ENCODE peak calls at places on chromosome 7, in nine cellular contexts. X, H, J, S, R, D, V, G and M are unnamed samples.

GRCh38 chr7:67413670-67414069 is 417.0 kb downstream of the TYW1 start:
- DNase-seq in X (no peak), H (peak; percentile 61), J (no peak), S (no peak), R (no peak), D (no peak), V (no peak), G (no peak), M (no peak)

GRCh38 chr7:79293655-79294142 is 159.8 kb downstream of the MAGI2 start:
- DNase-seq in X (peak; percentile 85), H (no peak), J (peak; percentile 80), S (peak; percentile 60), R (peak; percentile 60), D (peak; percentile 32), V (no peak), G (no peak), M (no peak)

GRCh38 chr7:143901710-143902587 is at the start of gene TCAF1:
- DNase-seq in X (peak; percentile 92), H (peak; percentile 98), J (peak; percentile 94), S (peak; percentile 96), R (peak; percentile 96), D (peak; percentile 36), V (peak; percentile 98), G (peak; percentile 94), M (peak; percentile 96)

GRCh38 chr7:100693312-100694195 is 496 bp downstream of the GIGYF1 start:
- DNase-seq in X (no peak), H (peak; percentile 59), J (no peak), S (no peak), R (no peak), D (no peak), V (no peak), G (no peak), M (no peak)

GRCh38 chr7:131284702-131285419 is 42.8 kb upstream of the MKLN1 start:
- DNase-seq in X (no peak), H (no peak), J (peak; percentile 50), S (peak; percentile 43), R (no peak), D (no peak), V (peak; percentile 77), G (peak; percentile 51), M (no peak)

GRCh38 chr7:130141161-130141857 is 63.9 kb downstream of the TMEM209 start:
- DNase-seq in X (peak; percentile 69), H (peak; percentile 90), J (peak; percentile 84), S (peak; percentile 70), R (peak; percentile 89), D (no peak), V (peak; percentile 72), G (peak; percentile 58), M (peak; percentile 81)

GRCh38 chr7:129955993-129956543 is 3.3 kb upstream of the UBE2H start:
- DNase-seq in X (no peak), H (no peak), J (no peak), S (no peak), R (no peak), D (no peak), V (no peak), G (no peak), M (no peak)

GRCh38 chr7:112084506-112084905 is 121.7 kb downstream of the DOCK4 start:
- DNase-seq in X (peak; percentile 90), H (no peak), J (peak; percentile 5), S (peak; percentile 31), R (no peak), D (no peak), V (no peak), G (no peak), M (no peak)

GRCh38 chr7:140922741-140923345 is 1.9 kb downstream of the BRAF start:
- DNase-seq in X (no peak), H (no peak), J (no peak), S (no peak), R (no peak), D (no peak), V (no peak), G (no peak), M (no peak)

DNA sequence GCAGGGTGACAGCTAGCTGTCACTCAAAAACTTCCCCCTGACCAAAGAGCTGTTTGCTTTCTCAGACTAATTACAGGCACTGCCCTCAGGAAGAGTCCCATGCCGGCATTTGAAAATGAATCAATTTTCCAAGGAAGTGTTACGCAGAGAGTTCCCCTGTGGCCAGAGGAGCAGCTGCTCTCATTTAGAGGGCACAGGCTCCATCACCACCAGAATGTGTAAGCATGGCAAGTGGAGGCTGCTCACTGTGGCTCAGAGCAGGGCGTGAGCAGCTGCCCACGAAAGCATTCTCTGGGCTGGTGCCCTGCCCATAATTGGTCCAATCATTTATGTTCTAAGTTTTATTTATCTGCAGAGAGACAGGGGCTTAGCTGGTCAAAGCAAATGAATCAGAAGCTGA is 202.2 kb downstream of the RAMP3 start:
- DNase-seq in X (no peak), H (no peak), J (no peak), S (no peak), R (no peak), D (no peak), V (no peak), G (no peak), M (no peak)
- TF ChIP-seq CTCF in X (no peak), H (no peak), J (no peak), S (no peak), R (no peak), D (no peak), V (no peak), G (no peak), M (no peak)

DNA sequence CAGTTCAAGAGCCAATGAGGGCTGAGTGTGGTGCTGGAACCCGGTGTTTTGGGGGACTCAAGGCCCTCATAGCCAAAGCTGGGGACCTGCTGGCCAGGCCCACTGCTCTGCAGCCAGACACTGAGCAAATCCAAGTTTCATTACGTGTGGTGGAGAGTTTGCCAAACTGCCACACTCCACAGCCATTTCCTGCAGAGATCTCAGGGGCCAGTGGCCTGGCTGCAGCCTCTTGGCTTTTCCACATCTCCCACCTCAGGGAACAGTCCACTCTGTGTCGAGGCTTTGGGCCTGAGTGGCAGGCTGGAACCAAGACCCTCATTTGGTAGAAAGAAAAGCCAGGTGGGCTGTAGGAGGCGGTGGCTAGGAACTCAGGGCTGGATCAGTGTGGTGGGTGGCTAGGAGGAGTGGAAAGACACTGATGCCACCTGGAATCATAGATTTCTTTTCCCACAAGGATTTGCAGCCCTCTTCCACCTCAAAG is 3.2 kb downstream of the HOXA11 start:
- DNase-seq in X (no peak), H (peak; percentile 35), J (no peak), S (peak; percentile 5), R (no peak), D (no peak), V (no peak), G (peak; percentile 12), M (peak; percentile 15)
- H3K27me3 ChIP-seq in X (peaks cover 91% of the 10 kb centered on the region), H (peaks cover 100% of the 10 kb centered on the region), J (peaks cover 55% of the 10 kb centered on the region), S (peaks cover 93% of the 10 kb centered on the region), R (no peaks in the 10 kb centered on the region), D (peaks cover 46% of the 10 kb centered on the region), V (peaks cover 8% of the 10 kb centered on the region), G (peaks cover 97% of the 10 kb centered on the region), M (peaks cover 86% of the 10 kb centered on the region)

DNA sequence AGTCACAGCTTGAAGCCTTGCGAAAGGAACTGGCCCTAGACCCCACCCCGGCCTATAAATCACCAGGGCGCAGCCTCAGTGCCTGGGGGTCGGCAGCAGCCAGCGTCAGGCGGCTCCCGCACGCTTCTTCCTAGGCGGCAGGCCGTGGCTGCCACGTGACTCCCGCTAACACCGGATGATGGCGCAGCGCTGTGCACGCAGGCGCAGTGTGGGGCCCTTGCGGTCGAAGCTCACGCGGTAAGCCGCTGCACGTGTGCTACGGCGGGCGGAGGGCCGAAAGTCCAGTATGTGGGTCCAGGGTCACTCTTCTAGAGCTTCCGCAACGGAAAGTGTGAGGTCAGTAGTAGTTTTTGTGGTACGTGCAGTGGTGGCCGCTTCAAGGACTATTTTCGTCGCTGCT is at the start of gene STK31:
- DNase-seq in X (no peak), H (no peak), J (no peak), S (no peak), R (no peak), D (no peak), V (peak; percentile 76), G (no peak), M (no peak)
- H3K4me3 ChIP-seq in X (no peak within 1 kb of the TSS), H (no peak within 1 kb of the TSS), J (no peak within 1 kb of the TSS), S (no peak within 1 kb of the TSS), R (no peak within 1 kb of the TSS), D (no peak within 1 kb of the TSS), V (peak within 1 kb of the TSS; percentile 42), G (no peak within 1 kb of the TSS), M (no peak within 1 kb of the TSS)

GRCh38 chr7:74027124-74027682 is 770 bp upstream of the ELN start:
- DNase-seq in X (no peak), H (no peak), J (no peak), S (no peak), R (no peak), D (no peak), V (no peak), G (no peak), M (no peak)
- TF ChIP-seq CTCF in X (no peak), H (peak; percentile 5), J (no peak), S (no peak), R (no peak), D (no peak), V (no peak), G (no peak), M (no peak)

GRCh38 chr7:75820688-75821087 is 7.1 kb upstream of the CCL24 start:
- DNase-seq in X (no peak), H (no peak), J (no peak), S (no peak), R (no peak), D (no peak), V (no peak), G (no peak), M (no peak)

GRCh38 chr7:75823198-75823910 is 9.7 kb upstream of the CCL24 start:
- DNase-seq in X (no peak), H (no peak), J (no peak), S (no peak), R (no peak), D (no peak), V (no peak), G (no peak), M (no peak)

GRCh38 chr7:75817112-75817511 is 3.5 kb upstream of the CCL24 start:
- DNase-seq in X (no peak), H (no peak), J (no peak), S (no peak), R (no peak), D (no peak), V (no peak), G (no peak), M (no peak)

GRCh38 chr7:75818462-75818861 is 4.9 kb upstream of the CCL24 start:
- DNase-seq in X (no peak), H (no peak), J (no peak), S (no peak), R (no peak), D (no peak), V (no peak), G (no peak), M (no peak)

GRCh38 chr7:75819711-75820110 is 6.1 kb upstream of the CCL24 start:
- DNase-seq in X (no peak), H (no peak), J (no peak), S (no peak), R (no peak), D (no peak), V (no peak), G (no peak), M (no peak)
- H3K27me3 ChIP-seq in X (peaks cover 2% of the 10 kb centered on the region), H (peaks cover 33% of the 10 kb centered on the region), J (peaks cover 3% of the 10 kb centered on the region), S (no peaks in the 10 kb centered on the region), R (no peaks in the 10 kb centered on the region), D (peaks cover 18% of the 10 kb centered on the region), V (no peaks in the 10 kb centered on the region), G (no peaks in the 10 kb centered on the region), M (no peaks in the 10 kb centered on the region)